ENCODE peak calls at places on chromosomes 7 and 10, in nine cellular contexts. L is GM23338, K is hepatocyte, G is PC-3, S is neural progenitor cell, H is SK-N-SH, M is OCI-LY7, T is HCT116, V is MM.1S. D is an unnamed sample.

GRCh38 chr10:126262971-126263370 is 125.3 kb downstream of the ADAM12 start:
- DNase-seq in L (no peak), K (no peak), G (no peak), S (no peak), H (no peak), M (no peak), T (no peak), V (no peak), D (peak)

GRCh38 chr7:33807779-33808482 is 97.4 kb upstream of the BMPER start:
- DNase-seq in L (peak), K (peak), G (peak), S (peak), H (peak), M (peak), T (peak), V (no peak), D (peak)

GRCh38 chr7:113217314-113217713 is 99.0 kb upstream of the SMIM30 start:
- DNase-seq in L (no peak), K (no peak), G (no peak), S (no peak), H (no peak), M (no peak), T (no peak), V (no peak), D (peak)

GRCh38 chr10:97025613-97026242 is 160.0 kb downstream of the SLIT1 start:
- DNase-seq in L (peak), K (peak), G (peak), S (peak), H (peak), M (peak), T (peak), V (peak), D (peak)

GRCh38 chr7:17976952-17977351 is 36.7 kb upstream of the SNX13 start:
- DNase-seq in L (no peak), K (no peak), G (no peak), S (no peak), H (no peak), M (no peak), T (no peak), V (no peak), D (no peak)

GRCh38 chr7:41295455-41295815 is 407.5 kb downstream of the INHBA start:
- DNase-seq in L (no peak), K (no peak), G (no peak), S (no peak), H (no peak), M (no peak), T (no peak), V (no peak), D (no peak)

GRCh38 chr7:141590071-141590470 is 38.9 kb downstream of the AGK start:
- DNase-seq in L (no peak), K (no peak), G (no peak), S (no peak), H (no peak), M (no peak), T (no peak), V (no peak), D (no peak)

GRCh38 chr7:148914208-148914777 is 30.2 kb upstream of the EZH2 start:
- DNase-seq in L (no peak), K (peak), G (peak), S (no peak), H (no peak), M (no peak), T (peak), V (no peak), D (peak)

GRCh38 chr7:45470031-45470430 is 104.1 kb upstream of the ADCY1 start:
- DNase-seq in L (no peak), K (no peak), G (no peak), S (no peak), H (no peak), M (no peak), T (no peak), V (no peak), D (no peak)

GRCh38 chr7:117937049-117937448 is 63.8 kb upstream of the CTTNBP2 start:
- DNase-seq in L (no peak), K (no peak), G (no peak), S (no peak), H (no peak), M (no peak), T (no peak), V (no peak), D (no peak)

GRCh38 chr10:131818510-131819234 is 82.1 kb upstream of the PPP2R2D start:
- DNase-seq in L (no peak), K (no peak), G (no peak), S (no peak), H (peak), M (no peak), T (no peak), V (no peak), D (no peak)

GRCh38 chr7:148587076-148587475 is 3.5 kb upstream of the C7orf33 start:
- DNase-seq in L (no peak), K (no peak), G (no peak), S (no peak), H (no peak), M (no peak), T (no peak), V (peak), D (no peak)

GRCh38 chr10:105793071-105793470 is 1152.0 kb downstream of the SORCS3 start:
- DNase-seq in L (no peak), K (no peak), G (peak), S (no peak), H (no peak), M (no peak), T (no peak), V (no peak), D (no peak)

GRCh38 chr7:63067897-63068585 is 930.6 kb upstream of the ZNF722 start:
- DNase-seq in L (no peak), K (no peak), G (peak), S (no peak), H (no peak), M (no peak), T (no peak), V (peak), D (no peak)

GRCh38 chr7:130667593-130668257 is 823 bp downstream of the COPG2 start:
- DNase-seq in L (peak), K (peak), G (no peak), S (no peak), H (peak), M (no peak), T (no peak), V (peak), D (peak)
- TF ChIP-seq EZH2phosphoT487 in L (no peak), K (no peak), G (no peak), S (no peak), H (no peak), M (no peak), T (no peak), V (no peak), D (no peak)

GRCh38 chr10:80411267-80411668 is 2.9 kb downstream of the PRXL2A start:
- DNase-seq in L (no peak), K (peak), G (no peak), S (no peak), H (peak), M (no peak), T (no peak), V (no peak), D (no peak)

GRCh38 chr10:80409121-80409520 is 770 bp downstream of the PRXL2A start:
- DNase-seq in L (peak), K (peak), G (no peak), S (no peak), H (peak), M (no peak), T (no peak), V (no peak), D (no peak)

GRCh38 chr10:80410122-80410521 is 1.8 kb downstream of the PRXL2A start:
- DNase-seq in L (no peak), K (no peak), G (no peak), S (no peak), H (peak), M (no peak), T (no peak), V (no peak), D (no peak)

GRCh38 chr10:80411681-80412230 is 3.4 kb downstream of the PRXL2A start:
- DNase-seq in L (no peak), K (no peak), G (no peak), S (no peak), H (no peak), M (no peak), T (no peak), V (no peak), D (no peak)

GRCh38 chr10:80410578-80411145 is 2.3 kb downstream of the PRXL2A start:
- DNase-seq in L (no peak), K (peak), G (no peak), S (no peak), H (no peak), M (no peak), T (no peak), V (no peak), D (no peak)
- H3K4me2 ChIP-seq in L (no peak), K (peak), G (no peak), S (peak), H (no peak), M (no peak), T (no peak), V (no peak), D (no peak)

GRCh38 chr7:35762781-35763180 is 38.1 kb upstream of the SEPTIN7 start:
- DNase-seq in L (no peak), K (no peak), G (no peak), S (no peak), H (no peak), M (no peak), T (no peak), V (no peak), D (no peak)
- TF ChIP-seq EZH2phosphoT487 in L (no peak), K (no peak), G (no peak), S (no peak), H (no peak), M (no peak), T (no peak), V (no peak), D (no peak)

GRCh38 chr7:145168879-145169278 is 333.0 kb upstream of the TPK1 start:
- DNase-seq in L (no peak), K (no peak), G (no peak), S (no peak), H (no peak), M (no peak), T (no peak), V (no peak), D (no peak)
- H3K4me2 ChIP-seq in L (no peak), K (no peak), G (no peak), S (no peak), H (no peak), M (no peak), T (no peak), V (no peak), D (no peak)

GRCh38 chr7:48786951-48787350 is 137.4 kb upstream of the CDC14C start:
- DNase-seq in L (no peak), K (no peak), G (no peak), S (no peak), H (no peak), M (no peak), T (no peak), V (no peak), D (no peak)
- TF ChIP-seq EZH2phosphoT487 in L (no peak), K (no peak), G (no peak), S (no peak), H (no peak), M (no peak), T (no peak), V (no peak), D (no peak)

GRCh38 chr7:158684329-158684728 is 20.3 kb downstream of the NCAPG2 start:
- DNase-seq in L (no peak), K (no peak), G (no peak), S (no peak), H (no peak), M (no peak), T (no peak), V (no peak), D (peak)

GRCh38 chr7:158687406-158687805 is 17.2 kb downstream of the NCAPG2 start:
- DNase-seq in L (no peak), K (no peak), G (no peak), S (no peak), H (no peak), M (no peak), T (no peak), V (no peak), D (no peak)

GRCh38 chr7:158694650-158695049 is 10.0 kb downstream of the NCAPG2 start:
- DNase-seq in L (no peak), K (no peak), G (no peak), S (no peak), H (no peak), M (no peak), T (no peak), V (no peak), D (no peak)

GRCh38 chr7:158685727-158686126 is 18.9 kb downstream of the NCAPG2 start:
- DNase-seq in L (no peak), K (no peak), G (no peak), S (no peak), H (no peak), M (no peak), T (no peak), V (no peak), D (peak)

DNA sequence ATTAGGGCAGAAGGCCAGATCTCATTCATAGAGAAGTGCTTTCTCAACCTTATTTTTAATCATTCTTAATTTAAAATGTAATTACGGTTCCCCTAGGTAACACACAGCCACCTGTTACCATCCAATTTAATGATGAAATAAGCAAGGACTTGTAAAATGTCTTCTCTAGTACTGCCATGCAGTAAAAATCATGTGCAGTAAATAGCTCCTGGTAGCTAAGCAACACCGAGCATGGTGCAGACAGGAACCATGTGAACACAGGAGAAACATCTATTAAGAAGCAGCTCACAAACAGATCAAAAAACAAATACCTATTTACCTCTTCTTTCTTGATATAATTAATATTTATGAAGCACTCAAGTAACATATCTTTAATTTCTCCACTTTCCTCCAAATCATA is 15.1 kb downstream of the NCAPG2 start:
- DNase-seq in L (no peak), K (no peak), G (no peak), S (no peak), H (no peak), M (no peak), T (no peak), V (no peak), D (no peak)
- H3K4me2 ChIP-seq in L (no peak), K (no peak), G (no peak), S (no peak), H (no peak), M (no peak), T (no peak), V (no peak), D (no peak)

D was measured in GM23248.